ENCODE peak calls at places on chromosomes 7 and 10, in seven cellular contexts. H, R, G, X, A, I and N are unnamed samples.

GRCh38 chr10:28595618-28596017 is 62.7 kb downstream of the WAC start:
- DNase-seq in H (peak), A (no peak), G (no peak), I (no peak), X (no peak), R (peak), N (no peak)

GRCh38 chr10:99279626-99280111 is 44.0 kb upstream of the HPSE2 start:
- DNase-seq in I (no peak), A (peak), R (no peak), X (no peak), G (no peak), H (peak), N (no peak)

GRCh38 chr7:28298870-28299484 is 113.3 kb upstream of the CREB5 start:
- DNase-seq in R (no peak), H (peak), G (no peak), A (peak), X (no peak), I (peak), N (no peak)

GRCh38 chr7:131610007-131610406 is 53.6 kb upstream of the PODXL start:
- DNase-seq in A (peak), G (no peak), R (no peak), X (no peak), I (no peak), H (no peak), N (no peak)

GRCh38 chr10:97169911-97170693 is 15.7 kb downstream of the SLIT1 start:
- DNase-seq in A (no peak), R (no peak), X (no peak), H (no peak), G (peak), I (peak), N (no peak)

GRCh38 chr7:130152270-130153141 is 52.7 kb downstream of the TMEM209 start:
- DNase-seq in G (no peak), R (peak), A (no peak), H (peak), X (no peak), I (no peak), N (no peak)

GRCh38 chr7:33091641-33092191 is 17.5 kb downstream of the RP9 start:
- DNase-seq in I (no peak), G (no peak), R (no peak), A (no peak), X (no peak), H (no peak), N (no peak)

GRCh38 chr7:31192996-31193395 is 140.9 kb downstream of the ADCYAP1R1 start:
- DNase-seq in H (peak), G (peak), R (peak), X (no peak), A (peak), I (peak), N (no peak)

GRCh38 chr7:131648491-131648890 is 92.1 kb upstream of the PODXL start:
- DNase-seq in A (no peak), G (no peak), X (no peak), I (no peak), R (no peak), H (no peak), N (no peak)

GRCh38 chr10:83229991-83230390 is 909.3 kb upstream of the GHITM start:
- DNase-seq in X (no peak), R (no peak), H (no peak), G (no peak), A (no peak), I (no peak), N (no peak)

GRCh38 chr7:95478139-95479037 is 7.4 kb upstream of the ASB4 start:
- DNase-seq in R (peak), G (no peak), H (peak), X (no peak), I (peak), A (no peak), N (no peak)

GRCh38 chr7:92758796-92759431 is 77.5 kb downstream of the CDK6 start:
- DNase-seq in G (no peak), R (peak), I (no peak), H (no peak), A (no peak), X (no peak), N (no peak)

GRCh38 chr10:43222296-43222695 is 44.6 kb downstream of the RASGEF1A start:
- DNase-seq in G (peak), X (no peak), R (no peak), A (no peak), I (no peak), H (no peak), N (no peak)

GRCh38 chr10:103855424-103855823 is at the start of gene SH3PXD2A:
- DNase-seq in R (no peak), X (no peak), I (peak), H (peak), G (no peak), A (peak), N (no peak)

GRCh38 chr10:62171791-62172190 is 96.9 kb downstream of the RTKN2 start:
- DNase-seq in A (no peak), R (no peak), I (no peak), X (no peak), G (no peak), H (no peak), N (no peak)

GRCh38 chr7:8371742-8372141 is 61.7 kb upstream of the NXPH1 start:
- DNase-seq in R (no peak), A (no peak), X (no peak), H (no peak), G (peak), I (no peak), N (no peak)

GRCh38 chr7:79528421-79528820 is 75.0 kb upstream of the MAGI2 start:
- DNase-seq in R (no peak), H (no peak), X (no peak), A (no peak), G (no peak), I (no peak), N (no peak)

GRCh38 chr7:16130127-16131110 is 290.9 kb downstream of the CRPPA start:
- DNase-seq in G (no peak), R (peak), A (peak), H (peak), I (no peak), X (no peak), N (no peak)

GRCh38 chr7:125828153-125828690 is 898.6 kb upstream of the POT1 start:
- DNase-seq in X (no peak), G (no peak), R (peak), I (no peak), A (no peak), H (no peak), N (no peak)

GRCh38 chr10:113735913-113736312 is 15.6 kb upstream of the PLEKHS1 start:
- DNase-seq in X (no peak), H (peak), I (no peak), R (no peak), G (no peak), A (no peak), N (no peak)

GRCh38 chr10:86536294-86536861 is 14.8 kb upstream of the WAPL start:
- DNase-seq in H (no peak), A (no peak), X (no peak), G (peak), I (no peak), R (no peak), N (peak)

GRCh38 chr7:28682811-28683210 is 270.5 kb downstream of the CREB5 start:
- DNase-seq in R (no peak), H (peak), I (no peak), X (no peak), G (no peak), A (no peak), N (no peak)

GRCh38 chr7:106358103-106358663 is 73.4 kb upstream of the NAMPT start:
- DNase-seq in A (no peak), X (no peak), R (peak), I (no peak), H (peak), G (no peak), N (no peak)

GRCh38 chr7:102469972-102470825 is 5.4 kb downstream of the LRWD1 start:
- DNase-seq in X (no peak), H (no peak), G (peak), R (no peak), A (no peak), I (peak), N (no peak)

GRCh38 chr10:80600251-80600650 is 62.5 kb downstream of the SH2D4B start:
- DNase-seq in I (no peak), A (no peak), H (no peak), G (no peak), R (no peak), X (no peak), N (no peak)

GRCh38 chr7:141709749-141710148 is 1.6 kb downstream of the WEE2 start:
- DNase-seq in I (no peak), A (no peak), X (no peak), G (no peak), R (no peak), H (no peak), N (no peak)

GRCh38 chr7:144488977-144489376 is 85.5 kb upstream of the NOBOX start:
- DNase-seq in H (no peak), A (no peak), I (no peak), G (no peak), X (no peak), R (no peak), N (no peak)

GRCh38 chr10:33950216-33950615 is 615.7 kb upstream of the NRP1 start:
- DNase-seq in G (no peak), X (no peak), R (no peak), H (no peak), I (no peak), A (no peak), N (no peak)

GRCh38 chr10:5565671-5566581 is 41.2 kb downstream of the CALML3 start:
- DNase-seq in X (no peak), A (no peak), G (peak), R (peak), I (peak), H (peak), N (no peak)

GRCh38 chr10:35378547-35379210 is 42.4 kb downstream of the CCNY start:
- DNase-seq in R (peak), X (no peak), H (peak), G (no peak), A (no peak), I (no peak), N (no peak)

GRCh38 chr7:69412331-69413146 is 185.7 kb upstream of the AUTS2 start:
- DNase-seq in I (no peak), R (peak), G (peak), X (no peak), A (no peak), H (peak), N (no peak)

GRCh38 chr10:60426425-60426824 is 36.8 kb upstream of the ANK3 start:
- DNase-seq in H (peak), X (no peak), A (no peak), I (no peak), R (peak), G (no peak), N (no peak)

GRCh38 chr7:129122086-129122750 is 22.3 kb upstream of the TSPAN33 start:
- DNase-seq in G (no peak), A (no peak), I (no peak), R (no peak), H (peak), X (no peak), N (no peak)

GRCh38 chr10:96416643-96417042 is 57.8 kb upstream of the OPALIN start:
- DNase-seq in I (no peak), H (peak), G (no peak), A (no peak), X (no peak), R (peak), N (no peak)

GRCh38 chr7:20268832-20269231 is 51.6 kb upstream of the MACC1 start:
- DNase-seq in X (no peak), I (no peak), H (no peak), R (peak), A (no peak), G (no peak), N (no peak)

GRCh38 chr7:17185690-17186070 is 112.8 kb upstream of the AHR start:
- DNase-seq in H (peak), I (no peak), G (no peak), R (peak), X (no peak), A (no peak), N (no peak)